ENCODE peak calls at places on chromosomes 4 and X, in seven cellular contexts. H is EH; V is psoas muscle; Q is EL; A is iris pigment epithelial cell; T is Caco-2; R is activated naive CD4-positive, alpha-beta T cell treated with anti-CD3 and anti-CD28 coated beads, Interleukin-2, amount 10 ng/mL, durations not matched to agents 7 days and 5 days. X is an unnamed sample.

GRCh38 chr4:38488891-38489861 is 174.8 kb upstream of the KLF3 start:
- DNase-seq in H (peak), V (no peak), Q (no peak), A (peak), T (no peak), R (no peak), X (no peak)

GRCh38 chr4:926538-926937 is 5.6 kb downstream of the GAK start:
- DNase-seq in H (no peak), V (peak), Q (no peak), A (no peak), T (no peak), R (no peak), X (peak)

GRCh38 chrX:387729-388128 is 1.0 kb upstream of the PPP2R3B start:
- DNase-seq in H (no peak), V (no peak), Q (no peak), A (no peak), T (no peak), R (no peak), X (no peak)

GRCh38 chrX:151505796-151506195 is 57.7 kb upstream of the PASD1 start:
- DNase-seq in H (peak), V (no peak), Q (peak), A (peak), T (peak), R (peak), X (no peak)

GRCh38 chr4:46329118-46329976 is 60.6 kb downstream of the GABRA2 start:
- DNase-seq in H (no peak), V (no peak), Q (no peak), A (peak), T (peak), R (no peak), X (no peak)

GRCh38 chrX:108224727-108225455 is 133.3 kb downstream of the ATG4A start:
- DNase-seq in H (peak), V (peak), Q (peak), A (peak), T (peak), R (no peak), X (peak)

GRCh38 chr4:57425610-57426009 is 315.4 kb upstream of the IGFBP7 start:
- DNase-seq in H (peak), V (no peak), Q (peak), A (no peak), T (no peak), R (no peak), X (peak)

GRCh38 chrX:150575415-150575814 is 7.0 kb downstream of the MTM1 start:
- DNase-seq in H (peak), V (no peak), Q (peak), A (peak), T (no peak), R (peak), X (peak)

GRCh38 chr4:31189938-31190337 is 469.8 kb downstream of the PCDH7 start:
- DNase-seq in H (no peak), V (no peak), Q (no peak), A (no peak), T (no peak), R (no peak), X (no peak)

GRCh38 chrX:94662665-94663064 is 988.7 kb downstream of the FAM133A start:
- DNase-seq in H (no peak), V (no peak), Q (no peak), A (no peak), T (peak), R (no peak), X (no peak)

GRCh38 chrX:25131055-25131454 is 115.3 kb upstream of the ARX start:
- DNase-seq in H (peak), V (no peak), Q (no peak), A (peak), T (no peak), R (no peak), X (peak)

GRCh38 chr4:22442956-22443355 is 72.9 kb downstream of the ADGRA3 start:
- DNase-seq in H (no peak), V (no peak), Q (no peak), A (no peak), T (no peak), R (no peak), X (no peak)

GRCh38 chr4:183612329-183613250 is 46.4 kb downstream of the RWDD4 start:
- DNase-seq in H (no peak), V (no peak), Q (no peak), A (no peak), T (no peak), R (no peak), X (no peak)

GRCh38 chrX:85112270-85112669 is 108.6 kb downstream of the APOOL start:
- DNase-seq in H (no peak), V (no peak), Q (no peak), A (no peak), T (no peak), R (no peak), X (no peak)

GRCh38 chr4:101604976-101605375 is 185.6 kb upstream of the BANK1 start:
- DNase-seq in H (peak), V (no peak), Q (peak), A (peak), T (no peak), R (no peak), X (no peak)

GRCh38 chr4:31737419-31737818 is 1017.2 kb downstream of the PCDH7 start:
- DNase-seq in H (no peak), V (no peak), Q (no peak), A (no peak), T (no peak), R (no peak), X (no peak)

GRCh38 chr4:55920571-55920970 is 28.2 kb upstream of the CEP135 start:
- DNase-seq in H (peak), V (no peak), Q (peak), A (peak), T (no peak), R (no peak), X (peak)

GRCh38 chrX:133594156-133594555 is 178.9 kb upstream of the GPC4 start:
- DNase-seq in H (no peak), V (no peak), Q (no peak), A (no peak), T (no peak), R (no peak), X (no peak)

GRCh38 chr4:38151870-38152269 is 191.7 kb downstream of the PTTG2 start:
- DNase-seq in H (no peak), V (no peak), Q (no peak), A (no peak), T (no peak), R (no peak), X (no peak)

GRCh38 chrX:50152421-50152820 is 48.4 kb downstream of the AKAP4 start:
- DNase-seq in H (no peak), V (no peak), Q (no peak), A (no peak), T (no peak), R (no peak), X (no peak)

GRCh38 chrX:78747471-78747870 is at the start of gene LPAR4:
- DNase-seq in H (peak), V (no peak), Q (peak), A (peak), T (no peak), R (no peak), X (peak)

GRCh38 chr4:93776386-93777080 is 52.0 kb upstream of the ATOH1 start:
- DNase-seq in H (peak), V (no peak), Q (no peak), A (peak), T (no peak), R (no peak), X (peak)

GRCh38 chr4:128844931-128845330 is 35.4 kb downstream of the JADE1 start:
- DNase-seq in H (no peak), V (peak), Q (no peak), A (no peak), T (no peak), R (no peak), X (peak)

GRCh38 chr4:53899544-53900274 is 164.7 kb downstream of the CHIC2 start:
- DNase-seq in H (peak), V (no peak), Q (no peak), A (peak), T (no peak), R (no peak), X (peak)

GRCh38 chrX:39470588-39471155 is 627.1 kb downstream of the BCOR start:
- DNase-seq in H (peak), V (no peak), Q (peak), A (peak), T (no peak), R (no peak), X (no peak)

GRCh38 chr4:186712690-186713089 is 11.0 kb downstream of the FAT1 start:
- DNase-seq in H (peak), V (no peak), Q (peak), A (no peak), T (no peak), R (no peak), X (no peak)

GRCh38 chrX:38287669-38288068 is 39.6 kb downstream of the RPGR start:
- DNase-seq in H (no peak), V (no peak), Q (no peak), A (no peak), T (no peak), R (no peak), X (no peak)

GRCh38 chr4:176443117-176443516 is 123.4 kb downstream of the SPCS3 start:
- DNase-seq in H (peak), V (no peak), Q (peak), A (peak), T (no peak), R (no peak), X (peak)

GRCh38 chrX:2500091-2500680 is 590 bp downstream of the DHRSX start:
- DNase-seq in H (peak), V (peak), Q (peak), A (peak), T (peak), R (peak), X (peak)

GRCh38 chr4:10025230-10025806 is 4.0 kb upstream of the SLC2A9 start:
- DNase-seq in H (no peak), V (no peak), Q (no peak), A (no peak), T (no peak), R (no peak), X (no peak)

GRCh38 chr4:163063891-163064290 is 102.8 kb downstream of the NAF1 start:
- DNase-seq in H (peak), V (no peak), Q (peak), A (peak), T (no peak), R (no peak), X (no peak)

GRCh38 chr4:78552398-78553396 is 1.1 kb downstream of the ANXA3 start:
- DNase-seq in H (no peak), V (no peak), Q (no peak), A (peak), T (peak), R (no peak), X (no peak)

GRCh38 chr4:43234626-43235025 is 342.1 kb downstream of the GRXCR1 start:
- DNase-seq in H (no peak), V (no peak), Q (no peak), A (no peak), T (no peak), R (no peak), X (no peak)

GRCh38 chr4:147969573-147969972 is 237.7 kb downstream of the ARHGAP10 start:
- DNase-seq in H (no peak), V (no peak), Q (no peak), A (no peak), T (no peak), R (no peak), X (no peak)

GRCh38 chrX:72123471-72124185 is 8.1 kb downstream of the RTL5 start:
- DNase-seq in H (peak), V (peak), Q (no peak), A (peak), T (no peak), R (no peak), X (no peak)

GRCh38 chr4:176153124-176153523 is 42.3 kb downstream of the SPATA4 start:
- DNase-seq in H (no peak), V (no peak), Q (no peak), A (peak), T (no peak), R (no peak), X (no peak)

GRCh38 chr4:101784957-101785356 is 5.6 kb upstream of the BANK1 start:
- DNase-seq in H (no peak), V (no peak), Q (no peak), A (no peak), T (no peak), R (no peak), X (no peak)

GRCh38 chr4:157095716-157096115 is 19.8 kb downstream of the GLRB start:
- DNase-seq in H (no peak), V (no peak), Q (no peak), A (no peak), T (no peak), R (no peak), X (no peak)